ENCODE peak calls at places on chromosomes 4 and X, in ten cellular contexts. O is osteocyte, T is fibroblast of lung, R is WTC11, B is right atrium auricular region, D is lower leg skin, X is lung, N is transverse colon, Y is dorsolateral prefrontal cortex, C is natural killer cell. E is an unnamed sample.

GRCh38 chrX:153646620-153647373 is at the start of gene DUSP9:
- DNase-seq in Y (no peak), O (no peak), T (no peak), D (no peak), R (peak), B (no peak), N (no peak), C (no peak), X (no peak), E (no peak)

GRCh38 chr4:56757270-56757746 is 64.2 kb downstream of the SPINK2 start:
- DNase-seq in Y (no peak), B (no peak), C (no peak), O (no peak), N (peak), T (peak), D (no peak), R (peak), X (no peak), E (peak)

GRCh38 chrX:47272013-47272408 is 39.2 kb downstream of the USP11 start:
- DNase-seq in Y (no peak), D (no peak), C (no peak), B (no peak), X (no peak), N (no peak), T (no peak), O (no peak), R (no peak), E (no peak)

GRCh38 chr4:14783011-14783877 is 219.0 kb upstream of the CPEB2 start:
- DNase-seq in O (no peak), N (no peak), C (no peak), X (no peak), T (peak), D (no peak), R (no peak), Y (no peak), B (no peak), E (no peak)

GRCh38 chrX:154805696-154806091 is 409 bp upstream of the MPP1 start:
- DNase-seq in C (no peak), B (no peak), D (no peak), O (no peak), X (no peak), N (no peak), R (no peak), T (peak), Y (no peak), E (no peak)

GRCh38 chrX:150526692-150527091 is 41.7 kb upstream of the MTM1 start:
- DNase-seq in Y (no peak), C (no peak), R (no peak), B (no peak), O (no peak), X (no peak), N (no peak), D (no peak), T (no peak), E (no peak)

GRCh38 chrX:150489359-150490015 is 78.9 kb upstream of the MTM1 start:
- DNase-seq in Y (no peak), X (no peak), T (no peak), D (no peak), O (no peak), C (no peak), B (no peak), N (no peak), R (no peak), E (no peak)

GRCh38 chr4:81631958-81632439 is 160.3 kb upstream of the RASGEF1B start:
- DNase-seq in R (no peak), D (peak), Y (no peak), B (no peak), O (no peak), C (no peak), T (peak), N (no peak), X (no peak), E (no peak)

GRCh38 chrX:46040001-46040400 is 505.2 kb downstream of the ZNF674 start:
- DNase-seq in X (no peak), Y (no peak), B (no peak), R (no peak), C (no peak), T (no peak), O (no peak), N (no peak), D (no peak), E (no peak)

GRCh38 chrX:104921606-104922205 is 298.8 kb downstream of the TEX13A start:
- DNase-seq in D (no peak), T (no peak), R (no peak), C (no peak), N (no peak), B (no peak), O (peak), X (no peak), Y (no peak), E (no peak)

DNA sequence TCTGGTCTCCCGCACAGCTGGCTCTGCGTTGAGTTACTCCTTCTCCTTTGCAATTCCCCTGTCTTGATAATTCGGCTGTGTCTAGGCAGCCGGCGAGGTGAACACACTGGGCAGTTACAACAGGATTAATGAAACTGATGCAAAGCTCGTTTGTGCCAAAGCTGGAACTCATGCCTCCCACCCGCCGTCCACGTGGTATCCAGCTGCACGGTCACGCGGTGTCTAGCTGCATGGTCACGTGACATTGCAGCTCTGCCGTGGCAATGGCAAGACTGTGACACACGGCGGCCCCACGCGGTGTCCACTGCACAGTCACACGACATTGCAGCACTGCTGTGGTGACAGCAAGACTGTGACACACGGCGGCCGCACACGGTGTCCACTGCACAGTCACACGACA is 31.2 kb upstream of the LRPAP1 start:
- DNase-seq in D (no peak), C (no peak), B (no peak), T (no peak), R (no peak), N (no peak), O (no peak), X (no peak), Y (no peak), E (no peak)
- TF ChIP-seq CTCF in D (no peak), C (no peak), B (no peak), T (no peak), R (no peak), N (no peak), O (no peak), X (no peak), Y (no peak), E (no peak)

DNA sequence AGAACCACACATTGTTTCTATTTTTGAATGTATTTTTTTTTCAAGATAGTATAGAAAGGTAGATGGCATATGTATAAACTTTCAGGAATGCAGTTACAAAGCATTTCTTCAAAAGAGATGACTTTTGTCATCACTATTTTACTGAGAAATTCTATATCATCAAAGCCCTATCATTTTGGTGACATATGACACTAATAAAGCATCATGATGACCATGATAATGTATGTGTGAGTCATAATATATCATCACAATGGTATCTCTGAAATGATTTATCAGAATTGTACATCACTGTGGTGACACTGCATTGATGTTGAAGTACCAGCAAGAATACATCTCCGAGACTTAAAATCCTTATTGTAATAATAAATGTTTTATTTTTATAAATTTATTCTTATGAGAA is 1740.8 kb downstream of the PCDH7 start:
- DNase-seq in C (no peak), X (no peak), O (no peak), D (no peak), Y (no peak), N (no peak), B (no peak), T (no peak), R (no peak), E (no peak)
- TF ChIP-seq CTCF in C (no peak), X (no peak), O (no peak), D (no peak), Y (no peak), N (no peak), B (no peak), T (no peak), R (no peak), E (no peak)

DNA sequence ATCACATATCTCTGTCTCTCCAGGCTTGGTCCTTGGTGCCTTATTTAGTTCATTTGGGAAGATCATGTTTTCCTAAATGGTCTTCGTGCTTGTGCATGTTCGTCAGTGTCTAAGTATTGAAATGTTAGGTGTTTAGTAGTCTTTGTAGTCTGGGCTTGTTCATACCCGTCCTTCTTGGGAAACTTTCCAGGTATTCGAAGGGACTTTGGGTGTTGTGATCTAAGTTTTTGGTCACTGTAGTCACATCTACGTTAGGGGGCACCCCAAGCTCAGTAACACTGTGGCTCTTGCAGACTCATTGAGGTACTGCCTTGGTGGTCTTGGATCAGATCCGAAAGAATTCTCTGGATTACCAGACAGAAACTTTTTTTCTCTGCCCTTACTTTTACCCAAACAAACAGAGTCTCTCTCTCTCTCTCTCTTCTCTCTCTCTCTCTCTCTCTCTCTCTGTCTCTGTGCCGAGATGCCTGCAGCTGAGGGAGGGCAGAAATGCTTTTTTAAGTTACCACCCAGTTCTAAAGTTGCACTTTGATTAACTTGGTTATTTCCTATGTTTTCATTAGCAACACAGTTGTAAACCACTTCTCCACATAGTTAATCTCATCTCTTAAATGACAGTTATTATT is 67.6 kb upstream of the SLC7A3 start:
- DNase-seq in N (no peak), O (no peak), C (no peak), D (peak), Y (peak), X (no peak), B (no peak), R (peak), T (peak), E (peak)
- TF ChIP-seq CTCF in N (no peak), O (peak), C (no peak), D (no peak), Y (peak), X (no peak), B (no peak), R (no peak), T (peak), E (peak)

GRCh38 chr4:120843840-120844527 is 78.5 kb downstream of the PRDM5 start:
- DNase-seq in C (no peak), N (peak), D (no peak), Y (no peak), O (no peak), R (peak), X (no peak), T (no peak), B (no peak), E (no peak)
- TF ChIP-seq CTCF in C (no peak), N (peak), D (no peak), Y (peak), O (peak), R (peak), X (no peak), T (no peak), B (no peak), E (peak)

DNA sequence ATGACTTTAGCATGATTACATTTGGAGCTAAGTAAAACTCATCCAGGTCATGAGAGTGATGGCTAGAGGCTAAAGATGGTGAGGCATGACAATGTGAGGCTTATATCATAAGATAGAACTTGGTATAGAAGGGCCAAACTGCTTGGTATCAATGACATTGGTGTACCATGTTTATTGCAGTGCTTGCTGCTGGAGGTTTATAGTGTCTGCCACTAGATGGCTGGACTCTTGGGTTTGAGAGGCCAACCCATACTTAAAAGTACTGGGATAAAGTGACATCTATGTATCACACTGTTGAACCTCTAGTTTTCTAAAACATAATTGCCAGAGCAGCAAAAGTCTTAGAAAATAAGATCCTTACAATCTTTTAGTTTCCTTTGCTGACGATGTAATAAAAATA is 83.0 kb upstream of the TACR3 start:
- DNase-seq in D (no peak), B (no peak), T (no peak), O (no peak), Y (no peak), N (no peak), R (no peak), X (no peak), C (no peak), E (no peak)
- TF ChIP-seq CTCF in D (no peak), B (no peak), T (no peak), O (no peak), Y (no peak), N (no peak), R (no peak), X (no peak), C (no peak), E (no peak)

GRCh38 chr4:95156452-95156765 is 392.4 kb downstream of the UNC5C start:
- DNase-seq in O (no peak), T (no peak), N (no peak), X (no peak), C (no peak), D (no peak), B (no peak), R (no peak), Y (no peak), E (no peak)
- TF ChIP-seq CTCF in O (peak), T (no peak), N (no peak), X (no peak), C (peak), D (no peak), B (peak), R (no peak), Y (no peak), E (peak)

GRCh38 chr4:125316391-125316780 is 1.6 kb downstream of the FAT4 start:
- DNase-seq in Y (no peak), D (peak), B (peak), X (peak), N (peak), R (peak), O (no peak), C (peak), T (no peak), E (peak)

GRCh38 chr4:125313497-125313896 is 1.3 kb upstream of the FAT4 start:
- DNase-seq in N (no peak), O (no peak), X (peak), B (no peak), T (peak), Y (no peak), C (no peak), D (peak), R (peak), E (peak)

GRCh38 chr4:125315571-125316390 is 1.0 kb downstream of the FAT4 start:
- DNase-seq in B (no peak), T (peak), Y (peak), X (peak), R (peak), C (peak), N (peak), D (no peak), O (peak), E (peak)

GRCh38 chr4:125313989-125314602 is 659 bp upstream of the FAT4 start:
- DNase-seq in R (no peak), T (no peak), B (no peak), N (no peak), C (no peak), D (no peak), X (no peak), O (no peak), Y (no peak), E (no peak)

GRCh38 chr4:125314676-125315570 is at the start of gene FAT4:
- DNase-seq in T (peak), R (peak), C (peak), X (peak), D (peak), B (peak), Y (peak), O (peak), N (peak), E (peak)
- TF ChIP-seq CTCF in T (no peak), R (no peak), C (no peak), X (no peak), D (no peak), B (no peak), Y (peak), O (peak), N (no peak), E (peak)

DNA sequence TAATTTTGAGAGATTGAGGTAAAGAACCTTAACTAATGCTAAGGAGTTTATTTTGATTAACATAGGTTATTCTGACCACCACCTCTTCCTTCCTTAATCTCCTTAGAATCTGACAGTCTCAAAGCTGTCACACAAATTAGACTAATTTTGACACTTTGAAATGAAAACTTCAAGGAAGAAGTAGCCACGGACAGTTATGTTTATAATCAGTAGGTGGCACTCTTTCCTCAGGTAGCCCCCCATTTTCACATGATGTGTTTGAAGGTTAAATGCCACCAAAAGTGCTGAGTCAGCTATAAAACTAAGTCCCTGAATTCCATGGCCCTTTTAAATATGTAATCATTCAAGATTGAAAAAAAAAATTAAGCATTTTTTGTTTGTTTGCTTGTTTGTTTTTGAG is 22.4 kb downstream of the TMEM33 start:
- DNase-seq in D (no peak), R (no peak), Y (no peak), N (no peak), X (no peak), T (peak), B (no peak), C (no peak), O (no peak), E (no peak)
- TF ChIP-seq CTCF in D (no peak), R (peak), Y (peak), N (no peak), X (no peak), T (no peak), B (no peak), C (peak), O (peak), E (peak)

GRCh38 chrX:10124506-10125247 is 32.1 kb upstream of the CLCN4 start:
- DNase-seq in C (no peak), T (no peak), Y (no peak), B (no peak), X (no peak), D (no peak), R (no peak), N (no peak), O (no peak), E (no peak)

GRCh38 chrX:10125248-10125615 is 31.5 kb upstream of the CLCN4 start:
- DNase-seq in Y (no peak), X (no peak), C (no peak), R (no peak), D (no peak), T (no peak), B (no peak), O (no peak), N (no peak), E (no peak)

GRCh38 chrX:10128386-10128785 is 28.4 kb upstream of the CLCN4 start:
- DNase-seq in R (no peak), X (no peak), B (no peak), T (no peak), Y (no peak), C (no peak), O (no peak), N (no peak), D (no peak), E (no peak)

GRCh38 chrX:10126044-10126443 is 30.7 kb upstream of the CLCN4 start:
- DNase-seq in R (no peak), O (no peak), X (peak), Y (no peak), D (no peak), C (no peak), N (no peak), T (no peak), B (no peak), E (no peak)

DNA sequence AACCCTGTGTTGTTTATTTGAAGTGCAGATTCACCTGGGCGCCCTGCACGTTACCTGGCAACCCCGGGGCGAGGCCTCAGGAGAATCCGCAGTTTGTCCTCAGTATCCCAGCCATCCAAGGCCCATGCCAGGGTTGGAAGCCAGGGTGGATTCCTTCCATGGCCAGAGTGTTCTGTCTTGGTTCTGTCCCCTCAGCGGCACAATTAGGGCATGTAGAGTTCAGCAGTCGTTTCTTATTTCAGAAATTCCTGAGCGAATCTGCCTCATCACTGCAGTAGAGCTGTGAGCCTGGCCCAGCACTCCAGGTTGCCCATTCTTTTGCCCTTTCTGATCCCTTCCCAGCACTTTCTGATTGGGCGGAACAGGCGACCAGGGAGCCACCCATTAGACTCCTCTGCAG is 29.9 kb upstream of the CLCN4 start:
- DNase-seq in O (no peak), D (no peak), N (no peak), Y (no peak), C (no peak), T (no peak), X (no peak), R (no peak), B (no peak), E (no peak)
- TF ChIP-seq CTCF in O (no peak), D (no peak), N (no peak), Y (no peak), C (no peak), T (no peak), X (no peak), R (no peak), B (no peak), E (no peak)